ENCODE peak calls at places on chromosomes 7 and 10, in six cellular contexts. Y is H7; U is mammary epithelial cell; C is GM19239; V is activated T-cell treated with anti-CD3 and anti-CD28 coated beads, Interleukin-2, amount 50 U/mL, for 72 hours; I is SIG-M5. M is an unnamed sample.

GRCh38 chr10:93070378-93071176 is 3.1 kb upstream of the CYP26A1 start:
- DNase-seq in Y (peak), U (no peak), C (no peak), V (no peak), I (no peak), M (peak)

GRCh38 chr7:8724080-8724718 is 290.8 kb downstream of the NXPH1 start:
- DNase-seq in Y (peak), U (peak), C (peak), V (peak), I (no peak), M (no peak)

GRCh38 chr7:133984023-133984422 is 143.1 kb upstream of the LRGUK start:
- DNase-seq in Y (no peak), U (peak), C (no peak), V (no peak), I (no peak), M (no peak)

GRCh38 chr7:120805636-120806388 is 52.1 kb downstream of the TSPAN12 start:
- DNase-seq in Y (peak), U (peak), C (peak), V (peak), I (no peak), M (no peak)

GRCh38 chr7:98210513-98211220 is 572 bp upstream of the BHLHA15 start:
- DNase-seq in Y (peak), U (no peak), C (no peak), V (no peak), I (no peak), M (no peak)

GRCh38 chr10:133438711-133439273 is 14.4 kb upstream of the SPRN start:
- DNase-seq in Y (peak), U (peak), C (peak), V (no peak), I (no peak), M (peak)

GRCh38 chr7:87316846-87317545 is 28.5 kb upstream of the CROT start:
- DNase-seq in Y (no peak), U (peak), C (no peak), V (no peak), I (no peak), M (no peak)

GRCh38 chr10:43857206-43857952 is 208.7 kb upstream of the ZNF32 start:
- DNase-seq in Y (no peak), U (peak), C (no peak), V (no peak), I (no peak), M (no peak)

GRCh38 chr7:76423666-76424412 is 911 bp upstream of the ZP3 start:
- DNase-seq in Y (peak), U (no peak), C (no peak), V (no peak), I (no peak), M (no peak)

GRCh38 chr10:23886355-23886754 is 322.6 kb upstream of the KIAA1217 start:
- DNase-seq in Y (peak), U (no peak), C (no peak), V (no peak), I (no peak), M (no peak)

GRCh38 chr7:154338709-154339108 is 286.5 kb downstream of the DPP6 start:
- DNase-seq in Y (no peak), U (no peak), C (no peak), V (no peak), I (no peak), M (no peak)